ENCODE peak calls at places on chromosomes 16 and 17, in six cellular contexts. G, N, R, O, U and E are unnamed samples.

GRCh38 chr17:50871369-50871768 is 5.2 kb upstream of the TOB1 start:
- DNase-seq in G (no peak), N (no peak), R (no peak), O (no peak), U (no peak), E (no peak)

GRCh38 chr17:14760212-14760611 is 459.3 kb downstream of the HS3ST3B1 start:
- DNase-seq in G (no peak), N (no peak), R (no peak), O (no peak), U (no peak), E (no peak)

GRCh38 chr16:24758373-24758772 is 28.9 kb downstream of the TNRC6A start:
- DNase-seq in G (no peak), N (no peak), R (peak; percentile 47), O (peak; percentile 42), U (no peak), E (peak; percentile 64)

GRCh38 chr17:77451894-77452852 is 311.4 kb downstream of the SEC14L1 start:
- DNase-seq in G (peak; percentile 84), N (peak; percentile 67), R (peak; percentile 63), O (peak; percentile 83), U (no peak), E (no peak)

GRCh38 chr16:88030498-88030897 is 79.3 kb downstream of the BANP start:
- DNase-seq in G (no peak), N (no peak), R (no peak), O (no peak), U (no peak), E (no peak)

GRCh38 chr17:78397681-78398101 is 19.2 kb downstream of the PGS1 start:
- DNase-seq in G (no peak), N (no peak), R (peak; percentile 60), O (no peak), U (no peak), E (no peak)

GRCh38 chr17:9566067-9566466 is 9.6 kb downstream of the STX8 start:
- DNase-seq in G (no peak), N (no peak), R (no peak), O (no peak), U (no peak), E (no peak)

GRCh38 chr16:29734826-29735225 is 11.0 kb downstream of the C16orf54 start:
- DNase-seq in G (no peak), N (no peak), R (no peak), O (peak; percentile 36), U (no peak), E (no peak)

GRCh38 chr16:24188751-24189318 is 67.3 kb upstream of the CACNG3 start:
- DNase-seq in G (no peak), N (no peak), R (no peak), O (no peak), U (no peak), E (no peak)

GRCh38 chr17:63096426-63096825 is 130.4 kb downstream of the TANC2 start:
- DNase-seq in G (no peak), N (no peak), R (no peak), O (peak; percentile 19), U (no peak), E (no peak)

GRCh38 chr17:9971991-9972390 is 66.9 kb upstream of the RCVRN start:
- DNase-seq in G (peak; percentile 67), N (no peak), R (no peak), O (peak; percentile 13), U (peak; percentile 62), E (peak; percentile 64)

GRCh38 chr16:13992322-13992721 is 72.4 kb downstream of the ERCC4 start:
- DNase-seq in G (no peak), N (no peak), R (no peak), O (no peak), U (no peak), E (no peak)

GRCh38 chr16:84774810-84775209 is 45.0 kb upstream of the CRISPLD2 start:
- DNase-seq in G (peak; percentile 49), N (no peak), R (peak; percentile 87), O (peak; percentile 91), U (no peak), E (peak; percentile 59)

GRCh38 chr17:79626156-79626890 is 15.5 kb upstream of the RBFOX3 start:
- DNase-seq in G (no peak), N (no peak), R (no peak), O (no peak), U (no peak), E (no peak)

GRCh38 chr17:65698381-65699061 is 137.1 kb upstream of the AXIN2 start:
- DNase-seq in G (peak; percentile 20), N (no peak), R (peak; percentile 82), O (peak; percentile 57), U (no peak), E (peak; percentile 88)

GRCh38 chr17:18185832-18186231 is 2.2 kb downstream of the ALKBH5 start:
- DNase-seq in G (peak; percentile 29), N (no peak), R (no peak), O (peak; percentile 71), U (no peak), E (no peak)

GRCh38 chr17:74107107-74107506 is 96.4 kb upstream of the RPL38 start:
- DNase-seq in G (no peak), N (no peak), R (no peak), O (no peak), U (no peak), E (no peak)

GRCh38 chr17:5115673-5116651 is at the start of gene USP6:
- DNase-seq in G (no peak), N (no peak), R (no peak), O (no peak), U (no peak), E (no peak)

GRCh38 chr16:4537376-4538066 is 1.1 kb downstream of the CDIP1 start:
- DNase-seq in G (peak; percentile 12), N (peak; percentile 62), R (no peak), O (no peak), U (no peak), E (no peak)

GRCh38 chr16:73956592-73957495 is 339.8 kb upstream of the PSMD7 start:
- DNase-seq in G (peak; percentile 56), N (peak; percentile 74), R (peak; percentile 78), O (peak; percentile 66), U (peak; percentile 56), E (peak; percentile 13)

GRCh38 chr16:9869776-9870175 is 312.5 kb downstream of the GRIN2A start:
- DNase-seq in G (no peak), N (no peak), R (no peak), O (no peak), U (no peak), E (no peak)

GRCh38 chr16:24504467-24505345 is 34.7 kb upstream of the RBBP6 start:
- DNase-seq in G (peak; percentile 64), N (peak; percentile 73), R (peak; percentile 39), O (peak; percentile 71), U (peak; percentile 59), E (peak; percentile 26)

GRCh38 chr17:17354560-17355357 is 51.6 kb downstream of the NT5M start:
- DNase-seq in G (peak; percentile 75), N (peak; percentile 89), R (peak; percentile 41), O (peak; percentile 79), U (peak; percentile 84), E (peak; percentile 47)

GRCh38 chr17:80921741-80922579 is 69.7 kb upstream of the CHMP6 start:
- DNase-seq in G (no peak), N (no peak), R (no peak), O (no peak), U (no peak), E (no peak)

GRCh38 chr17:42554250-42555121 is 1.8 kb downstream of the HSD17B1 start:
- DNase-seq in G (peak; percentile 87), N (peak; percentile 92), R (peak; percentile 67), O (peak; percentile 87), U (peak; percentile 94), E (peak; percentile 77)

GRCh38 chr17:77287432-77288068 is 146.8 kb downstream of the SEC14L1 start:
- DNase-seq in G (peak; percentile 93), N (peak; percentile 74), R (peak; percentile 85), O (peak; percentile 93), U (peak; percentile 92), E (peak; percentile 80)

GRCh38 chr17:358491-359133 is 6.0 kb upstream of the RPH3AL start:
- DNase-seq in G (no peak), N (no peak), R (no peak), O (no peak), U (no peak), E (no peak)

GRCh38 chr16:9090101-9090959 is 1.1 kb upstream of the HAPSTR1 start:
- DNase-seq in G (no peak), N (peak; percentile 34), R (no peak), O (no peak), U (no peak), E (no peak)

GRCh38 chr17:2693561-2694380 is 17.8 kb downstream of the CLUH start:
- DNase-seq in G (peak; percentile 3), N (peak; percentile 7), R (no peak), O (no peak), U (no peak), E (no peak)

GRCh38 chr16:21217121-21217520 is 5.7 kb upstream of the ZP2 start:
- DNase-seq in G (no peak), N (no peak), R (no peak), O (no peak), U (no peak), E (no peak)

GRCh38 chr16:88907768-88908167 is 41.3 kb upstream of the PABPN1L start:
- DNase-seq in G (peak; percentile 72), N (no peak), R (peak; percentile 28), O (peak; percentile 40), U (peak; percentile 59), E (peak; percentile 71)

GRCh38 chr17:77354721-77355455 is 214.1 kb downstream of the SEC14L1 start:
- DNase-seq in G (peak; percentile 73), N (no peak), R (peak; percentile 66), O (peak; percentile 99), U (no peak), E (no peak)

GRCh38 chr16:71440669-71441347 is 1.0 kb downstream of the TLE7 start:
- DNase-seq in G (no peak), N (peak; percentile 87), R (no peak), O (peak; percentile 27), U (peak; percentile 42), E (no peak)